ENCODE peak calls at places on chromosomes 3 and 15, in four cellular contexts. One of them, this sample, is unnamed.

GRCh38 chr15:59313703-59314332 is 58.9 kb downstream of the MYO1E start:
- DNase-seq in K562: no peak
- DNase-seq in HCT116: no peak
- DNase-seq in HepG2: peak; percentile 9
- DNase-seq in this sample: no peak

GRCh38 chr3:26596325-26596724 is 26.2 kb upstream of the LRRC3B start:
- DNase-seq in K562: no peak
- DNase-seq in HCT116: no peak
- DNase-seq in HepG2: no peak
- DNase-seq in this sample: no peak

GRCh38 chr3:133016838-133017309 is 21.3 kb upstream of the TMEM108 start:
- DNase-seq in K562: no peak
- DNase-seq in HCT116: no peak
- DNase-seq in HepG2: no peak
- DNase-seq in this sample: no peak

GRCh38 chr3:80190051-80190450 is 422.3 kb upstream of the ROBO1 start:
- DNase-seq in K562: no peak
- DNase-seq in HCT116: no peak
- DNase-seq in HepG2: no peak
- DNase-seq in this sample: peak; percentile 72

GRCh38 chr3:152183473-152183872 is 85.3 kb upstream of the MBNL1 start:
- DNase-seq in K562: peak; percentile 51
- DNase-seq in HCT116: peak; percentile 46
- DNase-seq in HepG2: peak; percentile 54
- DNase-seq in this sample: no peak

GRCh38 chr3:25910997-25911396 is 121.1 kb downstream of the OXSM start:
- DNase-seq in K562: peak; percentile 24
- DNase-seq in HCT116: peak; percentile 39
- DNase-seq in HepG2: peak; percentile 12
- DNase-seq in this sample: no peak

GRCh38 chr3:22103423-22103822 is 352.4 kb upstream of the ZNF385D start:
- DNase-seq in K562: no peak
- DNase-seq in HCT116: no peak
- DNase-seq in HepG2: no peak
- DNase-seq in this sample: no peak

GRCh38 chr3:196496183-196496582 is 7.4 kb downstream of the RNF168 start:
- DNase-seq in K562: no peak
- DNase-seq in HCT116: no peak
- DNase-seq in HepG2: no peak
- DNase-seq in this sample: no peak

GRCh38 chr3:23308986-23309625 is 106.0 kb downstream of the UBE2E2 start:
- DNase-seq in K562: no peak
- DNase-seq in HCT116: no peak
- DNase-seq in HepG2: no peak
- DNase-seq in this sample: no peak

GRCh38 chr3:197476126-197476525 is 79.6 kb downstream of the BDH1 start:
- DNase-seq in K562: no peak
- DNase-seq in HCT116: no peak
- DNase-seq in HepG2: no peak
- DNase-seq in this sample: no peak

GRCh38 chr15:55796321-55796965 is 53.5 kb upstream of the PRTG start:
- DNase-seq in K562: no peak
- DNase-seq in HCT116: no peak
- DNase-seq in HepG2: no peak
- DNase-seq in this sample: no peak

GRCh38 chr3:132721479-132722164 is 587 bp downstream of the NPHP3 start:
- DNase-seq in K562: no peak
- DNase-seq in HCT116: no peak
- DNase-seq in HepG2: peak; percentile 59
- DNase-seq in this sample: no peak

GRCh38 chr15:88448991-88449461 is 18.2 kb downstream of the MRPL46 start:
- DNase-seq in K562: no peak
- DNase-seq in HCT116: no peak
- DNase-seq in HepG2: no peak
- DNase-seq in this sample: no peak

GRCh38 chr15:68405426-68406250 is 26.3 kb downstream of the ITGA11 start:
- DNase-seq in K562: no peak
- DNase-seq in HCT116: no peak
- DNase-seq in HepG2: no peak
- DNase-seq in this sample: no peak

GRCh38 chr3:143825513-143825912 is 22.8 kb downstream of the SLC9A9 start:
- DNase-seq in K562: no peak
- DNase-seq in HCT116: no peak
- DNase-seq in HepG2: no peak
- DNase-seq in this sample: no peak

GRCh38 chr3:133799794-133800585 is 5.6 kb upstream of the SRPRB start:
- DNase-seq in K562: no peak
- DNase-seq in HCT116: no peak
- DNase-seq in HepG2: peak; percentile 69
- DNase-seq in this sample: no peak

GRCh38 chr3:197003461-197004385 is 25.9 kb downstream of the MELTF start:
- DNase-seq in K562: no peak
- DNase-seq in HCT116: no peak
- DNase-seq in HepG2: no peak
- DNase-seq in this sample: no peak

GRCh38 chr3:129314757-129315385 is 36.2 kb downstream of the HMCES start:
- DNase-seq in K562: peak; percentile 79
- DNase-seq in HCT116: peak; percentile 51
- DNase-seq in HepG2: peak; percentile 92
- DNase-seq in this sample: no peak

GRCh38 chr3:4880850-4881249 is 98.4 kb upstream of the BHLHE40 start:
- DNase-seq in K562: no peak
- DNase-seq in HCT116: no peak
- DNase-seq in HepG2: no peak
- DNase-seq in this sample: no peak

GRCh38 chr15:69758810-69759410 is 306.3 kb downstream of the RPLP1 start:
- DNase-seq in K562: no peak
- DNase-seq in HCT116: no peak
- DNase-seq in HepG2: no peak
- DNase-seq in this sample: no peak

GRCh38 chr3:17158941-17159682 is 274.4 kb downstream of the PLCL2 start:
- DNase-seq in K562: no peak
- DNase-seq in HCT116: no peak
- DNase-seq in HepG2: no peak
- DNase-seq in this sample: no peak

GRCh38 chr3:186143280-186143679 is 34.4 kb upstream of the ETV5 start:
- DNase-seq in K562: no peak
- DNase-seq in HCT116: no peak
- DNase-seq in HepG2: no peak
- DNase-seq in this sample: no peak

GRCh38 chr15:95286911-95287769 is 1043.4 kb upstream of the NR2F2 start:
- DNase-seq in K562: no peak
- DNase-seq in HCT116: no peak
- DNase-seq in HepG2: no peak
- DNase-seq in this sample: no peak

GRCh38 chr15:77606142-77607034 is 26.3 kb downstream of the LINGO1 start:
- DNase-seq in K562: peak; percentile 36
- DNase-seq in HCT116: no peak
- DNase-seq in HepG2: no peak
- DNase-seq in this sample: no peak

GRCh38 chr3:23834082-23834870 is 28.5 kb downstream of the UBE2E1 start:
- DNase-seq in K562: no peak
- DNase-seq in HCT116: no peak
- DNase-seq in HepG2: no peak
- DNase-seq in this sample: no peak

GRCh38 chr3:102790742-102791141 is 355.9 kb downstream of the ZPLD1 start:
- DNase-seq in K562: no peak
- DNase-seq in HCT116: no peak
- DNase-seq in HepG2: no peak
- DNase-seq in this sample: no peak

GRCh38 chr15:76140069-76140454 is 80.3 kb downstream of the TMEM266 start:
- DNase-seq in K562: no peak
- DNase-seq in HCT116: no peak
- DNase-seq in HepG2: no peak
- DNase-seq in this sample: no peak

GRCh38 chr15:67307889-67308597 is 53.5 kb downstream of the IQCH start:
- DNase-seq in K562: no peak
- DNase-seq in HCT116: no peak
- DNase-seq in HepG2: no peak
- DNase-seq in this sample: no peak

GRCh38 chr15:65286069-65286703 is 497 bp downstream of the PARP16 start:
- DNase-seq in K562: no peak
- DNase-seq in HCT116: no peak
- DNase-seq in HepG2: peak; percentile 34
- DNase-seq in this sample: no peak

GRCh38 chr15:69766156-69766555 is 313.5 kb downstream of the RPLP1 start:
- DNase-seq in K562: no peak
- DNase-seq in HCT116: no peak
- DNase-seq in HepG2: no peak
- DNase-seq in this sample: no peak

GRCh38 chr3:62833538-62833937 is 41.7 kb downstream of the CADPS start:
- DNase-seq in K562: no peak
- DNase-seq in HCT116: no peak
- DNase-seq in HepG2: peak; percentile 1
- DNase-seq in this sample: no peak

GRCh38 chr3:65905648-65906211 is 133.0 kb downstream of the MAGI1 start:
- DNase-seq in K562: no peak
- DNase-seq in HCT116: no peak
- DNase-seq in HepG2: no peak
- DNase-seq in this sample: no peak

GRCh38 chr3:65912647-65913046 is 126.1 kb downstream of the MAGI1 start:
- DNase-seq in K562: no peak
- DNase-seq in HCT116: no peak
- DNase-seq in HepG2: no peak
- DNase-seq in this sample: no peak

GRCh38 chr3:65904016-65904415 is 134.7 kb downstream of the MAGI1 start:
- DNase-seq in K562: no peak
- DNase-seq in HCT116: no peak
- DNase-seq in HepG2: no peak
- DNase-seq in this sample: no peak

GRCh38 chr3:65907232-65908130 is 131.2 kb downstream of the MAGI1 start:
- DNase-seq in K562: no peak
- DNase-seq in HCT116: no peak
- DNase-seq in HepG2: no peak
- DNase-seq in this sample: no peak

DNA sequence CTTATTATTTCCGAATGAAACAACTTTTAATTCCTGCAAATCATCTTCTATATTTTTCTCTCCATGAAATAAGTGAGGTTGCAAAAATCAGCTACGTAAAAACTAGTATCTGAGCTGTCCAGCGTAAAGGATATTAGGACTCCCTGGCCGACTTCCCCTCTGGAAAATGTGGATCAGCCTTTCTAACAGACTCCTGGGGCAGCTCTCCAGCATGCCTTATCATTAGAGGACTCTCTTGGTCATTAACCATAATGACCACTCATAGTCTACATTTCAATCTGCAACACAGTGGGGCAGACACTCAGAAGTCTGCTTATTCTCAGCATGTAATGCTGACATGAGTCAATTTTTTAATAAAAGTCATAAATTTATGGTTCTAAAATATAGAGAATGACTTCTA is 130.1 kb downstream of the MAGI1 start:
- DNase-seq in K562: no peak
- DNase-seq in HCT116: no peak
- DNase-seq in HepG2: no peak
- DNase-seq in this sample: no peak
- TF ChIP-seq SIN3A in K562: no peak
- TF ChIP-seq SIN3A in HCT116: no peak
- TF ChIP-seq SIN3A in HepG2: no peak
- TF ChIP-seq SIN3A in this sample: no peak

GRCh38 chr15:73596214-73596613 is 37.0 kb downstream of the NPTN start:
- DNase-seq in K562: no peak
- DNase-seq in HCT116: no peak
- DNase-seq in HepG2: no peak
- DNase-seq in this sample: no peak
- TF ChIP-seq TCF7L2 in K562: no peak
- TF ChIP-seq TCF7L2 in HCT116: no peak
- TF ChIP-seq TCF7L2 in HepG2: no peak
- TF ChIP-seq TCF7L2 in this sample: no peak

GRCh38 chr15:44735482-44736260 is 657 bp upstream of the TRIM69 start:
- DNase-seq in K562: peak; percentile 16
- DNase-seq in HCT116: no peak
- DNase-seq in HepG2: no peak
- DNase-seq in this sample: no peak

GRCh38 chr15:44734839-44735481 is 1.4 kb upstream of the TRIM69 start:
- DNase-seq in K562: no peak
- DNase-seq in HCT116: no peak
- DNase-seq in HepG2: no peak
- DNase-seq in this sample: no peak

GRCh38 chr15:44736261-44736765 is at the start of gene TRIM69:
- DNase-seq in K562: no peak
- DNase-seq in HCT116: no peak
- DNase-seq in HepG2: no peak
- DNase-seq in this sample: no peak

GRCh38 chr15:44738340-44738984 is 2.1 kb downstream of the TRIM69 start:
- DNase-seq in K562: peak; percentile 29
- DNase-seq in HCT116: peak; percentile 62
- DNase-seq in HepG2: peak; percentile 47
- DNase-seq in this sample: no peak
- TF ChIP-seq CTCF in K562: peak; percentile 62
- TF ChIP-seq CTCF in HCT116: peak; percentile 92
- TF ChIP-seq CTCF in HepG2: peak; percentile 64
- TF ChIP-seq CTCF in this sample: peak; percentile 83

GRCh38 chr3:179733797-179734196 is 81.0 kb downstream of the USP13 start:
- DNase-seq in K562: no peak
- DNase-seq in HCT116: no peak
- DNase-seq in HepG2: no peak
- DNase-seq in this sample: no peak

GRCh38 chr3:179735321-179735720 is 82.5 kb downstream of the USP13 start:
- DNase-seq in K562: no peak
- DNase-seq in HCT116: no peak
- DNase-seq in HepG2: no peak
- DNase-seq in this sample: no peak

GRCh38 chr3:179731544-179731943 is 78.7 kb downstream of the USP13 start:
- DNase-seq in K562: no peak
- DNase-seq in HCT116: no peak
- DNase-seq in HepG2: no peak
- DNase-seq in this sample: no peak

GRCh38 chr3:179732661-179733348 is 80.0 kb downstream of the USP13 start:
- DNase-seq in K562: no peak
- DNase-seq in HCT116: no peak
- DNase-seq in HepG2: peak; percentile 85
- DNase-seq in this sample: no peak

DNA sequence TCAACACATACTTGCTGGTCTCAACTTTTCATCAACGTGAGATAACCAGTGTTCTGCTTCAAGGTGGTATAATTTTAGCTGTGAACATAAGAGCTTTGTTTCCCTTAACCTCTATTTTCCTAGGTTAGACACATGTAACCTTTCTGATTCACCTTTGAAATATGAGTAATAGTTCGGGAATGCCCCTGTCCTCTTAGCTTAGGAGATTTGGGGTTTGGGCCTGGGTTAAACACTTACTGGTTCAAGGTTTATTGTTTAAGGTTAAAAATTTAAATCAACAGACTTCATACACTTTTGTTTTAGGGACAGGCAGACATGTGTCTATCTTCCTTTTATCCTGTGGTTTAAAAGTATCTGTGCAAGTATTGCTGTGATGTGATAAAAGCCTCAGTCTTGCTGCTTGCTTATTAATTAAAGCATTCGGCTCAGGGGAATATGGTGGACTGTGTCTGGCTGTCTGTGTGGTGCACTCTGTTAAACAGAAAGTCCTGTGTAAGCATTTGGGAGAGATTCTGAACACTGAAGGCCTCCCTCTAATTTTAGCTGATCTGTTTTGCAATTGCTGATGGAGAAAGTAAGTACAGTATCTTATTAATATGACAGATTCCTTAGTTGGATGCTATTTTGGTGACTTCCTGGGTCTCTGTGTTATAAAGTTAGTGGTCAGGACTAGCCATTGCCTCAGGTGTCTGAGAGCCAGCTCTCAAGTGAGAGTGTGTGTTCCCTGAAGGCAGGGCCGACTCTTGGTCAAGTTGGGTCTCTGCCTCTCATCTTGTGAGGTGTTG is 81.8 kb downstream of the USP13 start:
- DNase-seq in K562: no peak
- DNase-seq in HCT116: no peak
- DNase-seq in HepG2: peak; percentile 88
- DNase-seq in this sample: no peak
- TF ChIP-seq SIN3A in K562: no peak
- TF ChIP-seq SIN3A in HCT116: no peak
- TF ChIP-seq SIN3A in HepG2: no peak
- TF ChIP-seq SIN3A in this sample: no peak

This sample was measured in Panc1.